ENCODE peak calls at places on chromosomes 3 and 15, in four cellular contexts. One of them, this sample, is unnamed.

GRCh38 chr15:57505949-57506391 is 85.7 kb upstream of the MYZAP start:
- DNase-seq in fibroblast of lung: peak; percentile 35
- DNase-seq in naive thymus-derived CD4-positive, alpha-beta T cell: no peak
- DNase-seq in heart right ventricle: peak; percentile 59
- DNase-seq in this sample: peak; percentile 39

GRCh38 chr3:6282920-6283319 is 578.0 kb upstream of the GRM7 start:
- DNase-seq in fibroblast of lung: no peak
- DNase-seq in naive thymus-derived CD4-positive, alpha-beta T cell: no peak
- DNase-seq in heart right ventricle: no peak
- DNase-seq in this sample: no peak

GRCh38 chr3:48187579-48188265 is 495 bp downstream of the CDC25A start:
- DNase-seq in fibroblast of lung: peak; percentile 8
- DNase-seq in naive thymus-derived CD4-positive, alpha-beta T cell: no peak
- DNase-seq in heart right ventricle: peak; percentile 69
- DNase-seq in this sample: peak; percentile 87

GRCh38 chr15:40992241-40992741 is 39.0 kb downstream of the CHAC1 start:
- DNase-seq in fibroblast of lung: peak; percentile 36
- DNase-seq in naive thymus-derived CD4-positive, alpha-beta T cell: no peak
- DNase-seq in heart right ventricle: no peak
- DNase-seq in this sample: no peak

GRCh38 chr3:42755681-42756578 is 17.1 kb downstream of the CCDC13 start:
- DNase-seq in fibroblast of lung: peak; percentile 16
- DNase-seq in naive thymus-derived CD4-positive, alpha-beta T cell: no peak
- DNase-seq in heart right ventricle: no peak
- DNase-seq in this sample: no peak

GRCh38 chr15:52095597-52096262 is 16.8 kb downstream of the BCL2L10 start:
- DNase-seq in fibroblast of lung: peak; percentile 86
- DNase-seq in naive thymus-derived CD4-positive, alpha-beta T cell: no peak
- DNase-seq in heart right ventricle: no peak
- DNase-seq in this sample: no peak

GRCh38 chr3:522888-523287 is 326.3 kb downstream of the CHL1 start:
- DNase-seq in fibroblast of lung: no peak
- DNase-seq in naive thymus-derived CD4-positive, alpha-beta T cell: no peak
- DNase-seq in heart right ventricle: no peak
- DNase-seq in this sample: no peak

GRCh38 chr3:46845397-46845859 is 17.8 kb downstream of the MYL3 start:
- DNase-seq in fibroblast of lung: peak; percentile 67
- DNase-seq in naive thymus-derived CD4-positive, alpha-beta T cell: no peak
- DNase-seq in heart right ventricle: peak; percentile 81
- DNase-seq in this sample: peak; percentile 74

GRCh38 chr15:40693904-40694705 is 869 bp upstream of the RAD51 start:
- DNase-seq in fibroblast of lung: no peak
- DNase-seq in naive thymus-derived CD4-positive, alpha-beta T cell: no peak
- DNase-seq in heart right ventricle: no peak
- DNase-seq in this sample: peak; percentile 30

GRCh38 chr3:60812544-60812943 is 438.7 kb downstream of the FHIT start:
- DNase-seq in fibroblast of lung: peak; percentile 11
- DNase-seq in naive thymus-derived CD4-positive, alpha-beta T cell: no peak
- DNase-seq in heart right ventricle: no peak
- DNase-seq in this sample: no peak

GRCh38 chr3:124281453-124282316 is 289.8 kb upstream of the ROPN1 start:
- DNase-seq in fibroblast of lung: peak; percentile 49
- DNase-seq in naive thymus-derived CD4-positive, alpha-beta T cell: no peak
- DNase-seq in heart right ventricle: no peak
- DNase-seq in this sample: no peak

GRCh38 chr3:22372292-22372949 is 621.4 kb upstream of the ZNF385D start:
- DNase-seq in fibroblast of lung: peak; percentile 4
- DNase-seq in naive thymus-derived CD4-positive, alpha-beta T cell: no peak
- DNase-seq in heart right ventricle: peak; percentile 12
- DNase-seq in this sample: peak; percentile 13

GRCh38 chr3:2578560-2578959 is 479.9 kb downstream of the CNTN4 start:
- DNase-seq in fibroblast of lung: no peak
- DNase-seq in naive thymus-derived CD4-positive, alpha-beta T cell: no peak
- DNase-seq in heart right ventricle: no peak
- DNase-seq in this sample: no peak

GRCh38 chr3:73609655-73610054 is 15.1 kb downstream of the PDZRN3 start:
- DNase-seq in fibroblast of lung: no peak
- DNase-seq in naive thymus-derived CD4-positive, alpha-beta T cell: no peak
- DNase-seq in heart right ventricle: no peak
- DNase-seq in this sample: no peak

GRCh38 chr3:146262711-146263110 is 11.8 kb upstream of the PLSCR4 start:
- DNase-seq in fibroblast of lung: no peak
- DNase-seq in naive thymus-derived CD4-positive, alpha-beta T cell: no peak
- DNase-seq in heart right ventricle: no peak
- DNase-seq in this sample: no peak

GRCh38 chr15:80665151-80665550 is 30.0 kb upstream of the ABHD17C start:
- DNase-seq in fibroblast of lung: no peak
- DNase-seq in naive thymus-derived CD4-positive, alpha-beta T cell: no peak
- DNase-seq in heart right ventricle: no peak
- DNase-seq in this sample: no peak

GRCh38 chr3:23159929-23160328 is 43.2 kb upstream of the UBE2E2 start:
- DNase-seq in fibroblast of lung: peak; percentile 90
- DNase-seq in naive thymus-derived CD4-positive, alpha-beta T cell: no peak
- DNase-seq in heart right ventricle: no peak
- DNase-seq in this sample: no peak

GRCh38 chr3:14634763-14635400 is 16.7 kb upstream of the CCDC174 start:
- DNase-seq in fibroblast of lung: peak; percentile 49
- DNase-seq in naive thymus-derived CD4-positive, alpha-beta T cell: no peak
- DNase-seq in heart right ventricle: no peak
- DNase-seq in this sample: no peak

GRCh38 chr3:55474213-55474632 is 12.9 kb downstream of the WNT5A start:
- DNase-seq in fibroblast of lung: peak; percentile 47
- DNase-seq in naive thymus-derived CD4-positive, alpha-beta T cell: no peak
- DNase-seq in heart right ventricle: no peak
- DNase-seq in this sample: no peak

GRCh38 chr3:147838650-147839049 is 429.5 kb downstream of the ZIC1 start:
- DNase-seq in fibroblast of lung: no peak
- DNase-seq in naive thymus-derived CD4-positive, alpha-beta T cell: no peak
- DNase-seq in heart right ventricle: no peak
- DNase-seq in this sample: no peak

GRCh38 chr3:114644372-114644771 is 350.5 kb downstream of the TIGIT start:
- DNase-seq in fibroblast of lung: peak; percentile 39
- DNase-seq in naive thymus-derived CD4-positive, alpha-beta T cell: no peak
- DNase-seq in heart right ventricle: no peak
- DNase-seq in this sample: no peak

GRCh38 chr15:99732268-99732641 is 982 bp downstream of the LYSMD4 start:
- DNase-seq in fibroblast of lung: peak; percentile 27
- DNase-seq in naive thymus-derived CD4-positive, alpha-beta T cell: no peak
- DNase-seq in heart right ventricle: no peak
- DNase-seq in this sample: no peak

GRCh38 chr15:55290361-55291057 is 896 bp upstream of the RAB27A start:
- DNase-seq in fibroblast of lung: peak; percentile 72
- DNase-seq in naive thymus-derived CD4-positive, alpha-beta T cell: peak; percentile 78
- DNase-seq in heart right ventricle: peak; percentile 83
- DNase-seq in this sample: peak; percentile 86

GRCh38 chr3:161423911-161424522 is 52.7 kb upstream of the SPTSSB start:
- DNase-seq in fibroblast of lung: peak; percentile 6
- DNase-seq in naive thymus-derived CD4-positive, alpha-beta T cell: no peak
- DNase-seq in heart right ventricle: no peak
- DNase-seq in this sample: no peak

GRCh38 chr3:13015286-13016082 is 57.7 kb downstream of the IQSEC1 start:
- DNase-seq in fibroblast of lung: no peak
- DNase-seq in naive thymus-derived CD4-positive, alpha-beta T cell: peak; percentile 62
- DNase-seq in heart right ventricle: peak; percentile 48
- DNase-seq in this sample: no peak

GRCh38 chr3:46669191-46669999 is 24.1 kb downstream of the ALS2CL start:
- DNase-seq in fibroblast of lung: no peak
- DNase-seq in naive thymus-derived CD4-positive, alpha-beta T cell: no peak
- DNase-seq in heart right ventricle: no peak
- DNase-seq in this sample: peak; percentile 19

GRCh38 chr15:37581866-37582532 is 352.4 kb upstream of the TMCO5A start:
- DNase-seq in fibroblast of lung: no peak
- DNase-seq in naive thymus-derived CD4-positive, alpha-beta T cell: no peak
- DNase-seq in heart right ventricle: no peak
- DNase-seq in this sample: no peak

GRCh38 chr15:63349621-63350020 is 32.0 kb downstream of the CA12 start:
- DNase-seq in fibroblast of lung: no peak
- DNase-seq in naive thymus-derived CD4-positive, alpha-beta T cell: no peak
- DNase-seq in heart right ventricle: no peak
- DNase-seq in this sample: no peak

GRCh38 chr3:109081746-109082510 is 36.0 kb downstream of the MORC1 start:
- DNase-seq in fibroblast of lung: peak; percentile 49
- DNase-seq in naive thymus-derived CD4-positive, alpha-beta T cell: no peak
- DNase-seq in heart right ventricle: no peak
- DNase-seq in this sample: no peak

GRCh38 chr3:64645236-64645635 is 42.6 kb downstream of the ADAMTS9 start:
- DNase-seq in fibroblast of lung: peak; percentile 46
- DNase-seq in naive thymus-derived CD4-positive, alpha-beta T cell: no peak
- DNase-seq in heart right ventricle: no peak
- DNase-seq in this sample: no peak

GRCh38 chr3:185865277-185865676 is 40.4 kb upstream of the IGF2BP2 start:
- DNase-seq in fibroblast of lung: no peak
- DNase-seq in naive thymus-derived CD4-positive, alpha-beta T cell: no peak
- DNase-seq in heart right ventricle: no peak
- DNase-seq in this sample: no peak

GRCh38 chr3:117885046-117885445 is 1149.6 kb downstream of the IGSF11 start:
- DNase-seq in fibroblast of lung: peak; percentile 43
- DNase-seq in naive thymus-derived CD4-positive, alpha-beta T cell: no peak
- DNase-seq in heart right ventricle: no peak
- DNase-seq in this sample: no peak
- H3K4me3 ChIP-seq in fibroblast of lung: no peak overlapping the region
- H3K4me3 ChIP-seq in naive thymus-derived CD4-positive, alpha-beta T cell: no peak overlapping the region
- H3K4me3 ChIP-seq in heart right ventricle: no peak overlapping the region
- H3K4me3 ChIP-seq in this sample: no peak overlapping the region

DNA sequence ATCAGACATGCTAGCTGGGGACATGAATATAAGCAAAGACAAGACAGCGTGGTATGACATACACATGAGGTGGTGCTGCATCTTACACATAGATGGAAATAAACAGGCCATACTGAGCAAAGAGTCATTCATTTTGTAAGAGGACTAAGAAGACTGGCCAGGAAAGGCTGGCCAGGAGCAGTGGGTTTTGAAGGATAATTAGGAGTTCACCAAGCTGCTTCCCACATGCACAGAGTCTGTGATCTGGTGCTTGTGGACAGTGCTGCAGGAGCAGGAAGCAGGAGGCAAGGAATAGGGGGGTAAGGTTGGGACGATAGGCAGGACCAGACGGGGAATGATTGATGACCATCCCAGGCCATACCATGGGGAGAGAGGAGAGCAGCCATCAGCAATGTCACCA is 41.5 kb downstream of the ST8SIA2 start:
- DNase-seq in fibroblast of lung: no peak
- DNase-seq in naive thymus-derived CD4-positive, alpha-beta T cell: no peak
- DNase-seq in heart right ventricle: no peak
- DNase-seq in this sample: no peak
- H3K4me1 ChIP-seq in fibroblast of lung: no peaks in the 10 kb centered on the region
- H3K4me1 ChIP-seq in naive thymus-derived CD4-positive, alpha-beta T cell: no peaks in the 10 kb centered on the region
- H3K4me1 ChIP-seq in heart right ventricle: no peaks in the 10 kb centered on the region
- H3K4me1 ChIP-seq in this sample: no peaks in the 10 kb centered on the region

GRCh38 chr15:59432389-59432788 is 5.6 kb upstream of the FAM81A start:
- DNase-seq in fibroblast of lung: no peak
- DNase-seq in naive thymus-derived CD4-positive, alpha-beta T cell: no peak
- DNase-seq in heart right ventricle: no peak
- DNase-seq in this sample: no peak
- H3K4me3 ChIP-seq in fibroblast of lung: no peak overlapping the region
- H3K4me3 ChIP-seq in naive thymus-derived CD4-positive, alpha-beta T cell: no peak overlapping the region
- H3K4me3 ChIP-seq in heart right ventricle: no peak overlapping the region
- H3K4me3 ChIP-seq in this sample: no peak overlapping the region

DNA sequence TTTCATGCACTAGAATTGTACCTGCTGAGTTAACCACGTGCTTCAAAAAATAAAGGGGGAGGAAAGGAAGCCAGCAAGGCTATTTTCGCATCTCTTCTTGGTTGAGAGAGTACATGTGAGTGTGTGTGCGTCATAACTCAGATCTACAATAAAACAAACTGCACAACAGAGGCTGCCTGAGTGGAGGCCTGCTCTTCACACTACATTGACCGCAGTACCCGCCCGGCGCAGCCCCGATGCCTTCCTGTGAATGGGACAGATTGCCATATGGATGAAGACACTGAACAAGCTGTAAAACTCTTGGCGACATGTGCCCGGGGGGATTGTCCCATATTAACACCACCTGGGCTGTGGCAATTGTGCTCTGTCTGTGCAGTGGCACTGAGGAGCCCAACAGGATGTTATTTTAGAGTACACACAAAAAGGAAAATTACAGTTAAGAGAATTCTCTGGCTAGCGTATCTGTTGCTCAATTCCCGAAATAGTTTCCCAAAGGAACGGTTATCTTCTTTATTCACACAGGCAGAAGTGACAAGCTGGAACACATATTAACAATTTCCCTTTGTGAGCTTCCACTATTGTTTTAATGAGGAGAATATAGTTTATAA is 551.5 kb downstream of the FOXP1 start:
- DNase-seq in fibroblast of lung: no peak
- DNase-seq in naive thymus-derived CD4-positive, alpha-beta T cell: peak; percentile 66
- DNase-seq in heart right ventricle: peak; percentile 21
- DNase-seq in this sample: no peak
- H3K4me1 ChIP-seq in fibroblast of lung: no peaks in the 10 kb centered on the region
- H3K4me1 ChIP-seq in naive thymus-derived CD4-positive, alpha-beta T cell: peaks cover 47% of the 10 kb centered on the region
- H3K4me1 ChIP-seq in heart right ventricle: peaks cover 32% of the 10 kb centered on the region
- H3K4me1 ChIP-seq in this sample: peaks cover 17% of the 10 kb centered on the region

DNA sequence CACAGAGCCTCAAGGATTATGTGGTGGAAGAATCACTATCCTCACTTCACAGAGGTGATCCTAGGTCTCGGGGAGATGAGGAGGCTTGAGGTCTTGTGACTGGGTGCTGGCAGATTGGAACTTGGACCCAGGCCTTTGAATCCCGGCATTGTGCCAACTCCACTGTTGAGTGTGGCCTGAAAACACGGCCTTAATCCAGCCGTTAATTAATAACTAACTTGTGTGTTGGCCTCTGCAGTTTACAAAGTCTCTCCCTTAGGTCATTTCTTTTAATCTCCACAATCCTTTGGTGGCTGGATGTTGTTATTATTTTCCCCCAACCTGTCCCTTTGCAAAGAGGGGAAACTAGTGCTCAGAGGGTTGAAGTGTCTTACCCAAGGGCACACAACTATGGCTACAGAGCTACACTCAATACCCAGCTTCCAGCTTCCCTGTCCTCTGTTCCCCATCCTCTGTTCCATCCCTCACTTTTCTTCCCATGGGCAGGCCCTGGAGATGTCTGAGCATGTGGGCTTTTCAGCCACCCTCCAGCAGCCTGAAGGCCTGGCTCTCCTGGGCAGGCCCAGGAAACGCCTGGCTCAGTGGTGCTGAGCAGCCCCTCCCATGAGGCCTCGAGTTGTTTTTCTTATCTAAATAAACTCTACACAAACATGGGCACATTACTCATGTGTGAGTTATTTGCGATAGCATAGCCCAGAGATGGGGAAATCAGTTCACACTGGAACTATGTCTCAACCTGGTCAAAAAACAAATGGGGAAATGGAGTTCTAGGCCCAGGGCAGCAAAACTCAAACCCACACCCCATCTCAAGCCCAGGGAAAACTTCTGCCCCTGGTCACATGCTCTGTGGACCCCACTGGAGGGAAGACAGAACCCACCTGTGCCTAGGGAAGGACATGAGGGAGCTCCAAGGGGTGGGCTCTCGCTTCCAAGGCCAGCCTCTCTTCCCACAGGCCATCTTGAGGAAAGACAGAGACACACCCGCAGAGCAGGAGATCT is 16.8 kb upstream of the SMAD3 start:
- DNase-seq in fibroblast of lung: peak; percentile 91
- DNase-seq in naive thymus-derived CD4-positive, alpha-beta T cell: no peak
- DNase-seq in heart right ventricle: no peak
- DNase-seq in this sample: no peak
- H3K4me3 ChIP-seq in fibroblast of lung: no peak overlapping the region
- H3K4me3 ChIP-seq in naive thymus-derived CD4-positive, alpha-beta T cell: no peak overlapping the region
- H3K4me3 ChIP-seq in heart right ventricle: no peak overlapping the region
- H3K4me3 ChIP-seq in this sample: no peak overlapping the region